ENCODE peak calls at places on chromosomes 12 and 14, in eight cellular contexts. W, K, X, C, R, J, T and V are unnamed samples.

GRCh38 chr14:51576112-51576420 is 75.6 kb upstream of the FRMD6 start:
- DNase-seq in T (no peak), J (no peak), K (no peak), X (no peak), W (no peak), C (peak), R (no peak), V (peak)

GRCh38 chr12:66804555-66804954 is 125.7 kb upstream of the GRIP1 start:
- DNase-seq in K (no peak), X (no peak), W (no peak), T (no peak), C (no peak), J (no peak), R (no peak), V (no peak)

GRCh38 chr12:131103614-131104463 is 150.1 kb downstream of the ADGRD1 start:
- DNase-seq in T (no peak), J (peak), C (no peak), K (no peak), W (no peak), X (no peak), R (no peak), V (peak)

GRCh38 chr14:37553935-37554550 is 41.0 kb downstream of the FOXA1 start:
- DNase-seq in X (no peak), K (no peak), J (no peak), R (no peak), C (peak), T (no peak), W (no peak), V (no peak)

GRCh38 chr14:38256358-38256840 is 506 bp upstream of the CLEC14A start:
- DNase-seq in C (no peak), X (peak), W (no peak), R (no peak), K (no peak), T (no peak), J (no peak), V (no peak)

GRCh38 chr12:57124259-57124877 is 3.9 kb upstream of the LRP1 start:
- DNase-seq in X (no peak), K (peak), C (peak), R (peak), T (no peak), J (no peak), W (peak), V (peak)

GRCh38 chr14:95387826-95388445 is 68.2 kb upstream of the CLMN start:
- DNase-seq in R (no peak), J (no peak), X (no peak), W (no peak), C (no peak), K (no peak), T (no peak), V (peak)

GRCh38 chr14:58078471-58078870 is 73.5 kb downstream of the ARMH4 start:
- DNase-seq in T (no peak), K (no peak), J (no peak), X (no peak), R (no peak), W (no peak), C (no peak), V (no peak)

GRCh38 chr12:12239127-12239526 is 27.7 kb downstream of the LRP6 start:
- DNase-seq in X (no peak), C (no peak), W (no peak), J (no peak), R (no peak), T (no peak), K (no peak), V (no peak)

GRCh38 chr12:13534645-13535398 is 338.3 kb downstream of the EMP1 start:
- DNase-seq in R (peak), T (peak), C (peak), W (peak), X (peak), K (peak), J (peak), V (peak)

GRCh38 chr14:25049559-25050493 is at the start of gene STXBP6:
- DNase-seq in T (peak), W (peak), X (peak), R (peak), C (peak), J (peak), K (peak), V (peak)

GRCh38 chr12:104250366-104251125 is 35.0 kb downstream of the TXNRD1 start:
- DNase-seq in T (no peak), R (no peak), X (no peak), K (no peak), W (no peak), C (no peak), J (no peak), V (no peak)

GRCh38 chr12:44381341-44381740 is 494.8 kb downstream of the NELL2 start:
- DNase-seq in X (no peak), K (no peak), R (no peak), W (no peak), T (no peak), J (no peak), C (no peak), V (no peak)

GRCh38 chr14:70785556-70785955 is 23.8 kb downstream of the MAP3K9 start:
- DNase-seq in T (no peak), J (no peak), X (no peak), K (no peak), R (no peak), C (no peak), W (no peak), V (no peak)

GRCh38 chr14:95274283-95274682 is 45.4 kb downstream of the CLMN start:
- DNase-seq in J (no peak), X (no peak), C (no peak), W (no peak), T (no peak), K (peak), R (no peak), V (peak)

GRCh38 chr12:25130741-25131188 is 64.2 kb downstream of the DNAI7 start:
- DNase-seq in T (no peak), X (no peak), K (no peak), J (no peak), C (peak), W (peak), R (peak), V (no peak)

GRCh38 chr12:108724054-108724889 is 7.0 kb downstream of the CORO1C start:
- DNase-seq in C (no peak), J (no peak), W (peak), R (no peak), T (no peak), K (no peak), X (no peak), V (no peak)

GRCh38 chr12:108145011-108145410 is 15.9 kb downstream of the WSCD2 start:
- DNase-seq in K (no peak), X (no peak), J (no peak), R (no peak), T (no peak), C (no peak), W (no peak), V (no peak)

GRCh38 chr12:7972734-7973488 is 36.9 kb upstream of the SLC2A3 start:
- DNase-seq in C (no peak), X (no peak), T (no peak), K (no peak), W (no peak), J (no peak), R (no peak), V (no peak)

GRCh38 chr12:100926669-100927248 is 132.2 kb downstream of the ANO4 start:
- DNase-seq in R (peak), K (peak), T (no peak), J (no peak), C (peak), X (no peak), W (peak), V (peak)

GRCh38 chr14:51652168-51653095 is 722 bp downstream of the FRMD6 start:
- DNase-seq in W (no peak), R (no peak), K (peak), C (no peak), J (no peak), T (peak), X (peak), V (peak)

GRCh38 chr14:101880016-101880297 is 84.4 kb upstream of the DYNC1H1 start:
- DNase-seq in K (no peak), W (no peak), C (no peak), R (no peak), J (no peak), X (no peak), T (no peak), V (no peak)

GRCh38 chr12:121452356-121453021 is 52.6 kb downstream of the RNF34 start:
- DNase-seq in T (no peak), W (no peak), X (no peak), C (no peak), K (peak), J (peak), R (no peak), V (peak)
- H3K4me3 ChIP-seq in T (peak), W (no peak), X (no peak), C (no peak), K (peak), J (peak), R (no peak), V (no peak)

GRCh38 chr14:68208218-68208617 is 388.6 kb downstream of the RAD51B start:
- DNase-seq in J (no peak), T (no peak), C (no peak), R (no peak), X (no peak), K (no peak), W (no peak), V (no peak)

GRCh38 chr14:68211421-68211820 is 391.8 kb downstream of the RAD51B start:
- DNase-seq in T (no peak), W (no peak), K (no peak), R (no peak), X (no peak), J (no peak), C (no peak), V (no peak)

GRCh38 chr14:68211886-68212285 is 392.3 kb downstream of the RAD51B start:
- DNase-seq in T (no peak), X (no peak), W (no peak), R (no peak), J (no peak), C (no peak), K (no peak), V (no peak)

GRCh38 chr14:68208726-68209125 is 389.1 kb downstream of the RAD51B start:
- DNase-seq in J (no peak), C (no peak), T (no peak), R (no peak), K (no peak), X (no peak), W (no peak), V (no peak)

GRCh38 chr14:68210729-68211299 is 391.2 kb downstream of the RAD51B start:
- DNase-seq in X (no peak), K (no peak), R (peak), C (peak), T (no peak), W (peak), J (no peak), V (no peak)
- H3K27ac ChIP-seq in X (peak), K (peak), R (peak), C (no peak), T (peak), W (peak), J (peak), V (no peak)

GRCh38 chr12:22082190-22082701 is 36.2 kb downstream of the CMAS start:
- DNase-seq in R (no peak), T (no peak), C (peak), W (no peak), J (no peak), K (no peak), X (no peak), V (peak)

GRCh38 chr12:22084852-22085251 is 38.8 kb downstream of the CMAS start:
- DNase-seq in T (no peak), X (no peak), J (no peak), C (no peak), R (no peak), K (no peak), W (no peak), V (no peak)

GRCh38 chr12:22088886-22089285 is 42.9 kb downstream of the CMAS start:
- DNase-seq in X (no peak), K (no peak), T (no peak), R (no peak), J (no peak), W (no peak), C (no peak), V (no peak)

GRCh38 chr12:22083167-22083566 is 37.1 kb downstream of the CMAS start:
- DNase-seq in K (no peak), R (peak), T (no peak), C (peak), J (no peak), X (no peak), W (peak), V (no peak)
- TF ChIP-seq CTCF in K (peak), R (peak), T (peak), C (peak), J (peak), X (peak), W (peak), V (peak)

DNA sequence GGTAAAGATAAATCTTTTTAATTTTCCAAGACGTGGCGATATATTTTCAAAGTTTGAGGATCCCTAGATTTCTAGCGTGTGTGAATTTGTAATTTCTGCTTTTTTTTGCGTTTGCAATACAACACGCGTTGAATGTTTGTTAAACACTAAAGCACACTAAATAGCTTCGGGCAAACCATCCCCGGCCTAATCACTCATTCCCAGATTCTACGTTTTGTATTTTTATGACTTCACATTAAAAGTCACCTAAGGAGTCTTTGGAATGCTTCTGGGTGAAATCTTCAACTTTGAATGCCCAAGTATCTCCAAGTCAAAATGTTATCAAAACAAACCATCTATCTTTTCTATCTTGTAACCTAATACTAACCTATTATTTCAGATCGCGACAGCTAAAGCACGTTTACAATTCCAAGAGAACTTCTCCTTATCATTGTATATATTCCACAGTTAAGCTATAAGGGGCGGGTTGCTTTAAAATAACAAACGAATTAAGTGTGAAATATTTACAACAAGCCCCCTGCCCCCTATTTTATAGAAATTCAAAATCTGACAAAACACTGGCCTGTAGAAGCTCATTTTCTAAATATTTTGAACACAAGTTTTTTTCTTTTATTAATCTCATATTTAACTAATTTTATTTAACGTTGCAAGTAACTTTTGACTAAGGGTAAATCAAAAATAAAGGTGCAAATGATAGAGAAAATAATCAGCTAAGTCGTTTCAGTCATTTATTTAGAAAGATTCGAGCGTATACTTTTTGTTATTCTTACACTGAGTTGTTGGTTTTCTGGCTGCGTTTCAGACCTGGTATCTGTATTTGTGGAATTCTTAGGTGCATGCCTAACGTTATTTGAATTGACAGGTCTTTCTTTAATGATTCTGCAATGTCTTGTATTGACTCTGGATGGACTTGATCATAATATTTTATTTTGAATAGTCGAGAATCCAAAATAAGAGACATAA is 1.2 kb downstream of the ALX1 start:
- DNase-seq in K (no peak), J (no peak), R (no peak), W (no peak), T (no peak), X (no peak), C (no peak), V (no peak)
- H3K4me3 ChIP-seq in K (peak), J (peak), R (peak), W (peak), T (peak), X (peak), C (no peak), V (peak)

DNA sequence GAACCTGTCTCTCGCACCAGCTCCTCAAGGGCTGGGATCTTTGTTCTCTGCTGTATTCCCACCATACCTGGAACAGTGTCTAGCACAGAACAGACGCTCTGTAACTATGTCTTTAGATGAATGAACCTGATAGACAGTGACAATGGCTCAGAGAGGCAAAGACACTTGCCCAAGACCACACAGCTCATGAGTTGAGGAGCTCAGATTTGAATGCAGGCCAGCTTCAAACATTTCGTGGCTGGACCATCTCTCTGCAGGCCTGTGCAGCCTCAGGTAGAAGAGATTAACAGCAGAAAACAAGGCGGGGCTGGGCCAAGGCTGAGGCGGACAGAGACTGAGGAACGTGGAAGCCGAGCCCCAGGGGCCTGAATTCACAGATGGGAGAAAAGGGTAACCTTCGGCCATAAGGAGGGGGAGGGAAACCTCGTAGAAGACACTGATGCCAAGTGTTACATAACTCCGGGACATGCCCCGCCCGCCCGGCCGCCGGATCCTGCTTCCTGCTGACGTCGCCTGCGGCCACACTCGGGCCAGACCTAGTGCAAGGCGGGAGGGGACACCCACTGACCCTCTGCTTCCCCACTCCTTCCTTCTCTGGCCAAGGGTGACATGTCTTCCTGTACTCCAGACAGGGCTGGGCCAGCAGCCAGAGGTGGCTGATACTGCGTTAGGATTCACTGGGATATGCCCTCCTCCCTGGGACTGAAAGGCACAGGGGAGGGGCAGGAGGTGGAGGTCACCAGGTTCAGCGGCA is 86.7 kb downstream of the RFLNA start:
- DNase-seq in K (peak), R (no peak), W (peak), J (peak), C (no peak), T (peak), X (peak), V (no peak)
- H3K27ac ChIP-seq in K (peak), R (no peak), W (peak), J (peak), C (no peak), T (peak), X (peak), V (no peak)